ENCODE peak calls at places on chromosomes 5 and 9, in four cellular contexts. A is EL, Z is esophagus squamous epithelium, H is non-pigmented ciliary epithelial cell. S is an unnamed sample.

GRCh38 chr9:116549061-116549664 is 137.9 kb upstream of the TRIM32 start:
- DNase-seq in A (peak; percentile 96), H (peak; percentile 72), Z (no peak), S (peak; percentile 98)

GRCh38 chr9:134775552-134775951 is 105.1 kb upstream of the FCN2 start:
- DNase-seq in Z (no peak), H (peak; percentile 56), A (peak; percentile 76), S (no peak)

GRCh38 chr9:121857941-121858340 is 206.5 kb downstream of the DAB2IP start:
- DNase-seq in Z (no peak), H (no peak), A (no peak), S (no peak)

GRCh38 chr9:21395778-21396717 is 10.8 kb upstream of the IFNA2 start:
- DNase-seq in A (peak; percentile 27), Z (no peak), H (no peak), S (no peak)

GRCh38 chr5:1150866-1151265 is 39.0 kb upstream of the SLC12A7 start:
- DNase-seq in A (no peak), H (no peak), Z (no peak), S (no peak)

GRCh38 chr5:133247881-133248642 is 196.2 kb downstream of the HSPA4 start:
- DNase-seq in H (no peak), A (peak; percentile 50), Z (no peak), S (peak; percentile 16)

GRCh38 chr9:84856181-84856632 is 186.7 kb downstream of the NTRK2 start:
- DNase-seq in H (no peak), A (peak; percentile 4), Z (no peak), S (no peak)

GRCh38 chr9:14515564-14516198 is 177.6 kb downstream of the ZDHHC21 start:
- DNase-seq in Z (no peak), A (no peak), H (no peak), S (no peak)

GRCh38 chr9:99192786-99193465 is 28.8 kb downstream of the ALG2 start:
- DNase-seq in H (no peak), A (peak; percentile 28), Z (no peak), S (no peak)

GRCh38 chr5:473344-474192 is 30.6 kb downstream of the EXOC3 start:
- DNase-seq in A (peak; percentile 60), H (no peak), Z (no peak), S (peak; percentile 24)

GRCh38 chr9:967851-968641 is 8.4 kb upstream of the DMRT3 start:
- DNase-seq in H (no peak), Z (no peak), A (no peak), S (no peak)

GRCh38 chr5:114191441-114191840 is 170.4 kb upstream of the KCNN2 start:
- DNase-seq in A (peak; percentile 37), H (no peak), Z (no peak), S (no peak)

GRCh38 chr5:126965061-126965475 is 65.3 kb downstream of the MARCHF3 start:
- DNase-seq in H (peak; percentile 94), Z (no peak), A (peak; percentile 98), S (peak; percentile 93)

GRCh38 chr9:121593066-121593465 is 58.4 kb upstream of the DAB2IP start:
- DNase-seq in Z (no peak), H (no peak), A (no peak), S (no peak)

GRCh38 chr5:160324885-160325284 is 12.5 kb upstream of the CCNJL start:
- DNase-seq in A (no peak), H (no peak), Z (no peak), S (no peak)

GRCh38 chr5:1536298-1537165 is 12.8 kb upstream of the LPCAT1 start:
- DNase-seq in A (peak; percentile 29), H (no peak), Z (no peak), S (no peak)

GRCh38 chr5:179023528-179024189 is at the start of gene ZNF879:
- DNase-seq in H (peak; percentile 80), Z (peak; percentile 74), A (peak; percentile 95), S (no peak)

GRCh38 chr9:111896942-111897830 is 572 bp downstream of the UGCG start:
- DNase-seq in H (no peak), A (peak; percentile 43), Z (no peak), S (peak; percentile 56)

GRCh38 chr5:169742773-169743296 is 105.8 kb downstream of the DOCK2 start:
- DNase-seq in A (peak; percentile 85), H (no peak), Z (no peak), S (no peak)

GRCh38 chr5:95728494-95729114 is 2.5 kb upstream of the RHOBTB3 start:
- DNase-seq in A (no peak), Z (no peak), H (no peak), S (peak; percentile 39)

GRCh38 chr5:126030698-126031097 is 392.5 kb upstream of the GRAMD2B start:
- DNase-seq in Z (no peak), A (no peak), H (no peak), S (no peak)

GRCh38 chr9:649128-650074 is 192.1 kb upstream of the DMRT1 start:
- DNase-seq in A (no peak), Z (no peak), H (no peak), S (no peak)

GRCh38 chr5:134088994-134089560 is 25.4 kb upstream of the TCF7 start:
- DNase-seq in Z (no peak), H (no peak), A (no peak), S (no peak)

GRCh38 chr5:75055727-75056144 is 3.4 kb upstream of the GCNT4 start:
- DNase-seq in A (peak; percentile 89), Z (no peak), H (no peak), S (peak; percentile 61)

GRCh38 chr5:54180616-54181015 is 129.8 kb downstream of the ARL15 start:
- DNase-seq in A (peak; percentile 32), H (no peak), Z (no peak), S (no peak)

GRCh38 chr5:38458174-38458573 is 98.3 kb downstream of the LIFR start:
- DNase-seq in H (no peak), Z (no peak), A (no peak), S (no peak)

GRCh38 chr5:108797986-108798385 is 50.3 kb downstream of the FER start:
- DNase-seq in A (no peak), H (no peak), Z (no peak), S (no peak)

GRCh38 chr5:111512026-111512405 is 319 bp downstream of the STARD4 start:
- DNase-seq in A (peak; percentile 43), Z (no peak), H (no peak), S (peak; percentile 12)

GRCh38 chr5:7422262-7422661 is 26.3 kb downstream of the ADCY2 start:
- DNase-seq in H (no peak), A (no peak), Z (no peak), S (no peak)

GRCh38 chr9:136239135-136239962 is 6.3 kb downstream of the QSOX2 start:
- DNase-seq in H (no peak), Z (no peak), A (no peak), S (no peak)

GRCh38 chr9:34253460-34253837 is 74.6 kb downstream of the UBAP1 start:
- DNase-seq in Z (no peak), A (peak; percentile 18), H (no peak), S (no peak)

GRCh38 chr5:80093796-80094195 is 58.6 kb downstream of the THBS4 start:
- DNase-seq in H (no peak), A (no peak), Z (no peak), S (no peak)

GRCh38 chr9:35832814-35833213 is 3.8 kb downstream of the TMEM8B start:
- DNase-seq in A (no peak), H (no peak), Z (no peak), S (no peak)

GRCh38 chr9:114366334-114367128 is 21.3 kb downstream of the AKNA start:
- DNase-seq in Z (no peak), H (peak; percentile 71), A (peak; percentile 90), S (peak; percentile 84)

GRCh38 chr9:127644943-127645342 is 32.9 kb downstream of the STXBP1 start:
- DNase-seq in A (no peak), H (no peak), Z (no peak), S (no peak)

GRCh38 chr5:2143646-2144386 is 261.1 kb upstream of the IRX4 start:
- DNase-seq in H (no peak), A (no peak), Z (no peak), S (no peak)

GRCh38 chr5:163585206-163585605 is 79.8 kb downstream of the MAT2B start:
- DNase-seq in A (peak; percentile 74), H (peak; percentile 54), Z (no peak), S (peak; percentile 70)

GRCh38 chr5:171336486-171337206 is 27.6 kb downstream of the TLX3 start:
- DNase-seq in Z (no peak), H (peak; percentile 17), A (peak; percentile 71), S (peak; percentile 28)

GRCh38 chr5:162068412-162068811 is 839 bp downstream of the GABRG2 start:
- DNase-seq in H (no peak), A (no peak), Z (no peak), S (no peak)